ENCODE peak calls at places on chromosomes 7 and 10, in six cellular contexts. Z is GM23248, U is PC-3, S is GM23338, Q is SK-N-SH, O is MM.1S. M is an unnamed sample. For H3K4me1 and H3F3A, the result is how much of the 10 kb centered on the place peaks cover.

GRCh38 chr7:2399848-2400587 is 3.4 kb upstream of the CHST12 start:
- DNase-seq in U (peak), O (peak), S (no peak), Q (peak), Z (peak), M (no peak)

GRCh38 chr10:66747451-66747850 is 178.4 kb upstream of the LRRTM3 start:
- DNase-seq in S (no peak), Q (no peak), U (peak), O (no peak), Z (peak), M (no peak)

GRCh38 chr10:17244712-17245365 is 16.8 kb downstream of the VIM start:
- DNase-seq in S (no peak), U (no peak), Q (no peak), O (no peak), Z (peak), M (no peak)

GRCh38 chr7:110407706-110408105 is 683.2 kb upstream of the LRRN3 start:
- DNase-seq in O (no peak), S (no peak), Z (peak), U (peak), Q (no peak), M (no peak)

GRCh38 chr7:157428554-157428945 is 91.7 kb downstream of the DNAJB6 start:
- DNase-seq in O (no peak), U (no peak), S (no peak), Z (no peak), Q (no peak), M (no peak)

GRCh38 chr7:42790196-42790595 is 121.7 kb downstream of the C7orf25 start:
- DNase-seq in S (no peak), Z (peak), U (peak), O (no peak), Q (no peak), M (no peak)

GRCh38 chr7:84786073-84786472 is 400.8 kb downstream of the SEMA3D start:
- DNase-seq in U (no peak), Z (no peak), S (peak), Q (no peak), O (no peak), M (no peak)

GRCh38 chr10:102673961-102674511 is 29.8 kb downstream of the TRIM8 start:
- DNase-seq in Z (peak), S (peak), O (no peak), U (no peak), Q (peak), M (peak)

GRCh38 chr7:122314284-122314683 is 9.7 kb upstream of the FEZF1 start:
- DNase-seq in O (no peak), Q (no peak), U (no peak), S (no peak), Z (no peak), M (no peak)

GRCh38 chr7:123538189-123538714 is 3.9 kb upstream of the IQUB start:
- DNase-seq in O (no peak), S (no peak), U (peak), Z (peak), Q (no peak), M (no peak)

GRCh38 chr10:50586740-50587088 is 37.0 kb downstream of the SGMS1 start:
- DNase-seq in U (no peak), S (no peak), Q (no peak), Z (no peak), O (no peak), M (no peak)

GRCh38 chr7:87139514-87139913 is 12.7 kb upstream of the DMTF1 start:
- DNase-seq in Q (no peak), U (no peak), O (no peak), S (no peak), Z (no peak), M (no peak)

GRCh38 chr10:30378607-30379006 is 29.5 kb upstream of the MTPAP start:
- DNase-seq in Z (no peak), S (peak), O (no peak), U (no peak), Q (no peak), M (no peak)

GRCh38 chr10:13219685-13220670 is 14.2 kb downstream of the UCMA start:
- DNase-seq in Z (peak), S (peak), O (peak), Q (no peak), U (peak), M (peak)

GRCh38 chr10:30422296-30422695 is 11.7 kb upstream of the MAP3K8 start:
- DNase-seq in O (no peak), S (no peak), U (no peak), Q (no peak), Z (no peak), M (no peak)

GRCh38 chr7:157096286-157097055 is 42.3 kb upstream of the UBE3C start:
- DNase-seq in U (no peak), Z (peak), Q (no peak), O (no peak), S (no peak), M (no peak)

GRCh38 chr7:55191926-55192692 is 173.0 kb upstream of the LANCL2 start:
- DNase-seq in S (peak), Z (no peak), O (no peak), U (no peak), Q (peak), M (no peak)

GRCh38 chr10:102195301-102195870 is 30.7 kb upstream of the ELOVL3 start:
- DNase-seq in O (no peak), U (no peak), Q (no peak), Z (peak), S (no peak), M (no peak)

GRCh38 chr10:32244421-32245207 is 102.3 kb downstream of the EPC1 start:
- DNase-seq in O (no peak), U (no peak), Q (no peak), Z (no peak), S (no peak), M (no peak)

GRCh38 chr10:114044251-114045070 is 795 bp downstream of the ADRB1 start:
- DNase-seq in S (peak), U (no peak), Z (no peak), O (no peak), Q (peak), M (peak)

GRCh38 chr10:118625504-118625903 is 30.1 kb upstream of the PRLHR start:
- DNase-seq in Q (no peak), O (no peak), U (no peak), Z (no peak), S (no peak), M (no peak)

GRCh38 chr10:71138126-71138860 is 74.1 kb upstream of the UNC5B start:
- DNase-seq in U (no peak), O (no peak), S (no peak), Q (no peak), Z (no peak), M (no peak)

GRCh38 chr10:13390604-13391522 is 42.8 kb upstream of the SEPHS1 start:
- DNase-seq in O (no peak), Q (peak), Z (no peak), S (peak), U (no peak), M (no peak)

GRCh38 chr7:155228894-155229293 is 68.8 kb upstream of the INSIG1 start:
- DNase-seq in Z (no peak), U (no peak), S (no peak), Q (no peak), O (no peak), M (no peak)

GRCh38 chr10:33304553-33304952 is 29.9 kb downstream of the NRP1 start:
- DNase-seq in S (no peak), O (no peak), Q (no peak), U (no peak), Z (peak), M (no peak)

GRCh38 chr7:14191686-14192098 is 202.2 kb upstream of the ETV1 start:
- DNase-seq in Z (peak), U (peak), O (no peak), Q (no peak), S (no peak), M (no peak)

GRCh38 chr10:52379287-52379686 is 65.2 kb downstream of the DKK1 start:
- DNase-seq in U (peak), O (no peak), Z (no peak), Q (no peak), S (no peak), M (no peak)

GRCh38 chr7:43110790-43111362 is 1.6 kb upstream of the HECW1 start:
- DNase-seq in O (peak), S (no peak), Z (peak), U (no peak), Q (no peak), M (no peak)

GRCh38 chr7:135886334-135887132 is 90.6 kb downstream of the MTPN start:
- DNase-seq in Z (no peak), O (no peak), Q (no peak), S (no peak), U (no peak), M (no peak)

DNA sequence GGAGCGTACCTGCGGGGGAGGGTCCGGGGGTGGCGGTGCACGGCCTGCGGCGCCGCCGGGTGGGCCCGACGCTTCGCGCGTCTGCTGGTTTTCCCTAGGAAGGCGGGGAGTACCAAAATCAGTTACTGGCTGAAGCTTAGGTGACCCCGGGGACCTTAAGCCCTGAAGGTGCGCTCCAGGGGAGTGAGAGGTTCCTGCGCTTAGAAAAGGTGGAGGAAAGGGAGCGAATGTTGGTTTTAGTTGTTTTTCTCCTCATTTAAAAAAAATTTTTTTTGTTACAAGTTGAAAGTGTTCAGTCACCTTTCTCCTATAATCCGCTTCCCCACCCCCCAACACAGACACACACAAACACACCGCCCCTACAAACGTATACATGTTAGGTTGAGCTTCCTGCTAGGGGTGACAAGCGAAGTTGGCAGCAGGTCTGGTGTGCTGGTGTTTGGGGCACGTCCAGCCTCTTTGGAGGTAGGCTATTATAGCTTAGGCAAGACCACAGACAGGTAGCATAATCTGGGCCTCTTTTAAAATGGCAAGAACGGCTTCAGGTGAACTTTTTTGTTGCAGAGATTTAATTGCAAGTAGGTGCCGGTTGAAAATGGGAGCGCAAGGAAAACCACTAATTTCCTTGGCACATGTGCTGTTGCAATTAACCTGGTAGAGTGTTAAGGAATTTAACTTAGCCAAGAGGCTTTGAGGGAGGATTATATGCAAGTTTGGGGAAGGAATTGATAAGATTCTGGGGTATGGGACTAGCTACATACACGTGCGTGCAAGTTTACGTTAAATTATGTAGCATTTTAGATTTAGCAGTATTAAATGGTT is 945 bp downstream of the ADD3 start:
- DNase-seq in Q (peak), Z (peak), O (peak), S (peak), U (peak), M (peak)
- H3K4me1 ChIP-seq in Q (under half), Z (under half), O (under half), S (half or more), U (under half), M (half or more)

GRCh38 chr7:47381132-47381495 is 200.8 kb downstream of the TNS3 start:
- DNase-seq in Q (no peak), O (no peak), Z (no peak), S (no peak), U (no peak), M (peak)
- H3F3A ChIP-seq in Q (under half), O (under half), Z (under half), S (under half), U (under half), M (under half)

DNA sequence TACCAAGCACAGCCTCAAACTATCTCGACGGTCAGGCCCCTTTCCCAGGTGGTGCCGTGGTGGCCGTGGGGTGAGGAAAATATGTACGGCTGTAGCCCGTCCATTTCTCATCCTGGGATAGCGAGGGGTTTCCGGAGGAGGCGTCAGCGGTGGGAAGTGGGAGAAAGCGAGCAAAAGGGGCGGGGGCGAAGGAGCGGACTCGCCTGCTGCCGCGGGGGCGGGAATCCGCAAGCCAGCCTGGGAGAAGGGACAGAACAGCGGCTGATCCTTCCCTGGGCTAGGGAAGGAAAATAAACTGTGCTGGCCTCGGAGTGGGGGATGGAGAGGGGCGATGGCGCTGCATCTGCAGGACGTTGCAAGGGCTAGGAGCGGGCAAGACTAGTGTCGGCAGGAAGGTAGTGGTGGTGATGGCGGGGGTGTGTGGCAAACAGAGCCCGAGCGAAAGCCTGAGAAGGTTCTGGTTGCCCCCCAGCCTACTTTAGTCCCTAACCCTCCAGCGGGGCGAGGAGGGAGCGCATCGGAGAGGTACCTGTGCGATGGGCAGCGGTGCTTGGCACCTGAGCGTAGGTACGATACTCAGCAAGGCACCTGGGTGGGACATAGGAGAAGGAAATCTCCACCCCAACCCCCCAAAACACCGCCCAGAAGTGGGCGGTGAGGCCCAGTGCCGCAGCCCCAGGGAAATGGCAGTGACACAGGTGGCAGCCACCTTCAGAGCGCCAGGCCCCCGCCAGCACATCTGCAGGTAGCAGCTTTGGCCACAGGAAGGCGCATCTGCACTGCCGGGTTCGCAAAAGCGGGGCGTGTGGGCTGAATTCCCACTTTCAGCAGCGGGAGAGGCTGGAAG is 49.9 kb upstream of the STEAP1B start:
- DNase-seq in Q (peak), U (peak), S (peak), Z (peak), O (peak), M (peak)
- TF ChIP-seq EZH2phosphoT487 in Q (peak), U (no peak), S (no peak), Z (no peak), O (no peak), M (no peak)

GRCh38 chr10:121591186-121591585 is 7.1 kb downstream of the FGFR2 start:
- DNase-seq in S (no peak), O (no peak), U (no peak), Q (no peak), Z (no peak), M (no peak)
- H3K4me1 ChIP-seq in S (half or more), O (under half), U (under half), Q (under half), Z (under half), M (half or more)

GRCh38 chr7:99122762-99123161 is 21.1 kb downstream of the SMURF1 start:
- DNase-seq in Q (no peak), Z (no peak), O (no peak), S (no peak), U (no peak), M (no peak)
- H3F3A ChIP-seq in Q (under half), Z (half or more), O (under half), S (under half), U (under half), M (under half)

DNA sequence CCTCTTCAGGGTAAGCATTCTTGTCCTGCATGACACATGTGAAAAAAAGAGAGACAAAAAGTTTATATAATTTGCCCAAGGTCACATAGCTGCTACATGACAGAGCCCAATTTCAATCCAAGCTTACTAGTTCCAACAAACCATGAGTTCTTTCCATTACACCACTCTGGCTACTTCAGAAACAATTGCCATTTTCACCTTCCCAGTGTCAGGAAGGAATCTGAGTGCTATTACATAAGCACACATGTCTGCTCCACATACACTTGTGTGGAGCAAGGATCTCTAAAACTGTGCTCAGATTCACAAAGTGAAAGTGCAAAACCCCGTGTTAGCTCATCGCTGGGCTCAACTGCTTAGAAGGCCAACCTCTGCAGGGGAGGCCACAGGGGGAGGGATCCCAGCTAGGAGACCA is 356.2 kb upstream of the NFE2L3 start:
- DNase-seq in Q (no peak), U (no peak), Z (peak), S (no peak), O (peak), M (no peak)
- TF ChIP-seq EZH2phosphoT487 in Q (no peak), U (no peak), Z (no peak), S (no peak), O (no peak), M (no peak)

GRCh38 chr7:130896051-130896881 is 162.3 kb upstream of the KLF14 start:
- DNase-seq in O (no peak), U (no peak), S (peak), Z (peak), Q (no peak), M (no peak)

GRCh38 chr7:130896898-130897514 is 163.0 kb upstream of the KLF14 start:
- DNase-seq in Q (peak), S (peak), Z (peak), U (peak), O (peak), M (peak)

GRCh38 chr7:130895006-130895750 is 161.2 kb upstream of the KLF14 start:
- DNase-seq in Q (no peak), O (no peak), U (no peak), S (no peak), Z (no peak), M (no peak)

GRCh38 chr7:130893441-130893894 is 159.5 kb upstream of the KLF14 start:
- DNase-seq in Z (peak), Q (no peak), U (no peak), S (no peak), O (no peak), M (no peak)

DNA sequence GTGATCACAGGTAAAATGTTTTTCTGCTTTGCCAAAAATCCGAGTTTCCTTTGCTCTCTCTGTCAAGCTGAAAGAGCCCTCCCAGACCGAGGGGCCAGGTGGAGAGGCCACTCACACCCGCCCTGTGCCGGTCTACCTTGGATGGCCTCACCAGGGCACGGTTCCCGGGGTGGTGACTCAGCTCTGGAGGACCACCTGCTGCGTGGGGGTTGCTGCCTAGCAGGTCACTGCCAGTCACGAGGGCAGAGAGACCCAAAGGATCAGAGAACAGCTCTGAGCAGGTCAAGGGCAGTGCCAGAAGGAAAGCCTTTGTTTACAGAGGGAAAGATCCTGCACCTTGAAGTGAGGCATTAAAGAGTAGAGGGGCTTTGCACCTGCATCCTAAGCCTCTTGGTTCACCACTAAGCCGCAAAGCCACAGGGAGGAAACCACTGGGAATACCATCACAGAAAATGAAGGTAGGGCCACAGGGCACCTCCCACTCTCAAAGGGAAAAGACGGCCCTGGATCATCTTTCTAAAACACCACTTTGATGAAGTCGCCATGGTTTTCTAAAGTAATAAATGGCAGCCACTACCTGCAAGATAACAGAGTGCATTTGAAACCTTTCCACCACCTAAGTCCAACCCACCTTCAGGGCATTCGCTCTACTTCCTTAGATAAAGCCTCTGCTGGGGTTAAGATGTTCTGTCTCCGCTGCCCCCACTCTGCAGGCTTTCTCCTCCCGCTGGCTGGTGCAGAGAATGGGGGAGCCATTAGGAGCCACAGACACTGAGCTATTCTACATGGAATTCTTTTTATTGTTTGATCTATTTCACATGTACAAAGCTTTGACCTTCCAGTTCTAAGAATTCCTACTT is 160.4 kb upstream of the KLF14 start:
- DNase-seq in O (no peak), Z (peak), S (no peak), Q (no peak), U (peak), M (no peak)
- H3K4me1 ChIP-seq in O (under half), Z (half or more), S (under half), Q (half or more), U (half or more), M (under half)

DNA sequence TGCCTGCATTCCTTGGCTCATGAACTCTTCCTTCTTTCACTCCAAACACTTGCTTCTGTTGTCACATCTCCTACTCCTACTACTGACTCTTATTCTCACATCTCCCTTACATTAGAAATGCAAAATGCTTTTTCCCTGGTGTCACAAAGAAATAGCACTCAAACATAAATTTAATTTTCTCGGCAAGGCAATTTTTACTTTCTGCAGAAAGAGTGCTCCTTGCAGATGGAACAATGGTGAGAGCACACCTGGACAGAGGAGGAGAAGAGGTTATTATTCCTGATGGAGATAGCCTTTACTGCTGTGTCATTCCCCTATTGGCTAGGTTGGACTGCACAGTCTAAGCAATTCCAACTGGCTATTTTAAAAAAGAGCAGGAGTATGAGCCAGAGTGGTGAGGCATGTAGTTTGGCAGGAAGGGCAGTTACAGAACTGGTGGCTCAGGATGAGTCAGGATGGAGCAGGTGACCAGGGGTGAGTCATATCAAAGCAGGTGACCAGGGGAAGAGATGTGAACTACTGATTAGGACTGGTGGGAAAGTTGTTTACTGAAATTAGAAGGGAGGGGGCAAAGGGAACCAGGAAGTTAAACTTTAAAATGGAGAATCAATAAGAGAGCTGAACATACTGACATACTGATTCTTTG is 52.9 kb downstream of the CYP2C9 start:
- DNase-seq in Q (no peak), Z (peak), O (no peak), S (peak), U (peak), M (no peak)
- H3F3A ChIP-seq in Q (under half), Z (under half), O (under half), S (under half), U (under half), M (under half)